ENCODE peak calls at places on chromosomes 3 and 15, in four cellular contexts. T is upper lobe of left lung, J is body of pancreas, D is prostate gland. Z is an unnamed sample.

GRCh38 chr3:108029466-108029865 is 61.4 kb downstream of the CD47 start:
- DNase-seq in D (no peak), J (no peak), T (no peak), Z (no peak)

GRCh38 chr15:78306176-78306774 is 6.9 kb upstream of the SKIC8 start:
- DNase-seq in J (no peak), D (no peak), T (no peak), Z (no peak)

GRCh38 chr3:53570709-53571108 is 76.3 kb downstream of the CACNA1D start:
- DNase-seq in T (peak; percentile 91), J (peak; percentile 18), D (no peak), Z (no peak)

GRCh38 chr15:58038426-58039106 is 26.9 kb downstream of the ALDH1A2 start:
- DNase-seq in D (peak; percentile 71), J (peak; percentile 17), T (no peak), Z (no peak)

GRCh38 chr3:24365168-24365567 is 129.5 kb downstream of the THRB start:
- DNase-seq in J (peak; percentile 89), D (peak; percentile 89), T (peak; percentile 75), Z (no peak)

GRCh38 chr15:37109151-37109912 is 9.0 kb upstream of the MEIS2 start:
- DNase-seq in J (no peak), T (no peak), D (no peak), Z (no peak)

GRCh38 chr3:142779591-142779990 is 55.8 kb downstream of the TRPC1 start:
- DNase-seq in D (no peak), T (no peak), J (no peak), Z (no peak)

GRCh38 chr3:182108351-182108750 is 396.6 kb downstream of the SOX2 start:
- DNase-seq in J (no peak), D (no peak), T (no peak), Z (no peak)

GRCh38 chr3:179969525-179969924 is 67.2 kb downstream of the PEX5L start:
- DNase-seq in J (peak; percentile 24), D (no peak), T (no peak), Z (no peak)

GRCh38 chr3:143601738-143602480 is 246.4 kb downstream of the SLC9A9 start:
- DNase-seq in D (peak; percentile 86), J (peak; percentile 22), T (peak; percentile 77), Z (no peak)

GRCh38 chr15:74319596-74320357 is 47.7 kb downstream of the CYP11A1 start:
- DNase-seq in T (no peak), J (no peak), D (no peak), Z (no peak)

GRCh38 chr3:16101295-16102186 is 72.9 kb upstream of the GALNT15 start:
- DNase-seq in D (no peak), T (no peak), J (peak; percentile 26), Z (no peak)

GRCh38 chr15:61835476-61836106 is 224.7 kb downstream of the VPS13C start:
- DNase-seq in D (peak; percentile 32), J (peak; percentile 53), T (peak; percentile 49), Z (peak; percentile 39)

GRCh38 chr3:127459891-127460290 is 130.6 kb downstream of the TPRA1 start:
- DNase-seq in J (no peak), D (no peak), T (no peak), Z (no peak)

GRCh38 chr15:73921257-73921890 is 4.9 kb upstream of the LOXL1 start:
- DNase-seq in D (no peak), T (no peak), J (no peak), Z (no peak)

GRCh38 chr3:181700168-181701087 is 11.3 kb upstream of the SOX2 start:
- DNase-seq in J (peak; percentile 70), T (peak; percentile 54), D (peak; percentile 61), Z (no peak)

GRCh38 chr3:39254806-39255449 is 24.9 kb downstream of the CX3CR1 start:
- DNase-seq in T (no peak), J (no peak), D (no peak), Z (no peak)

GRCh38 chr3:114668099-114668498 is 374.3 kb downstream of the TIGIT start:
- DNase-seq in J (no peak), T (peak; percentile 46), D (no peak), Z (no peak)

GRCh38 chr3:136078421-136079364 is 113.2 kb downstream of the PPP2R3A start:
- DNase-seq in D (no peak), T (no peak), J (no peak), Z (no peak)

GRCh38 chr15:40871749-40872617 is 2.1 kb downstream of the RHOV start:
- DNase-seq in J (peak; percentile 97), D (peak; percentile 82), T (peak; percentile 78), Z (peak; percentile 44)

GRCh38 chr15:40872791-40873526 is 1.1 kb downstream of the RHOV start:
- DNase-seq in T (no peak), D (no peak), J (no peak), Z (no peak)

GRCh38 chr15:40870716-40871115 is 3.3 kb downstream of the RHOV start:
- DNase-seq in T (no peak), D (no peak), J (peak; percentile 60), Z (no peak)

GRCh38 chr15:40875996-40876740 is 2.1 kb upstream of the RHOV start:
- DNase-seq in J (no peak), D (no peak), T (no peak), Z (no peak)

GRCh38 chr15:40873625-40874561 is at the start of gene RHOV:
- DNase-seq in J (peak; percentile 92), T (peak; percentile 88), D (peak; percentile 81), Z (peak; percentile 71)
- TF ChIP-seq POLR2A in J (peak; percentile 58), T (peak; percentile 25), D (peak; percentile 84), Z (peak; percentile 80)

DNA sequence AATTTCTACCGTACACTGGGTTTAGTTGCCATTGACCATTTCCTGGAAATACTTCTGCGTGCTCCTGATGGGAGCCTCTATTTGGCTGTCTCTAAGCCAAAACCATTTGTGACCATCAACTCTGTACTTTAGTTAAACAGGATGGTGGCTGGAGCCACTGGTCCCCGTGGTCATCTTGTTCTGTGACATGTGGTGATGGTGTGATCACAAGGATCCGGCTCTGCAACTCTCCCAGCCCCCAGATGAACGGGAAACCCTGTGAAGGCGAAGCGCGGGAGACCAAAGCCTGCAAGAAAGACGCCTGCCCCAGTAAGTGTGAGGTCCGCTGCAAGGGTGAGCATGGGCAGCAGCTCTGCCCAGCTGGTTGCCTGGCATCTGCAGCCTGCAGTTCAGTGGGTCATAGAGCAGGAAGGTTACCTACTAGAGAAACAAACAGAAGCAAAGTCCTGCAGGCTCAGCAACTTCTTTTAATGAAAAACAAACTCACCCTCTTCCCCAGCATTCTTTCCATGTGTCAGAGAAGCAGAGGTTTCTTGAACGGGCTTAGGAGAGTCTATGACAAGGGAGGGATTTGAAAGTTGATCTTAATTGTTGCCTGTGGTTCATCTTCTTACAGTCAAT is 7.1 kb downstream of the THBS1 start:
- DNase-seq in T (no peak), D (peak; percentile 41), J (no peak), Z (no peak)
- TF ChIP-seq POLR2A in T (no peak), D (no peak), J (no peak), Z (no peak)

DNA sequence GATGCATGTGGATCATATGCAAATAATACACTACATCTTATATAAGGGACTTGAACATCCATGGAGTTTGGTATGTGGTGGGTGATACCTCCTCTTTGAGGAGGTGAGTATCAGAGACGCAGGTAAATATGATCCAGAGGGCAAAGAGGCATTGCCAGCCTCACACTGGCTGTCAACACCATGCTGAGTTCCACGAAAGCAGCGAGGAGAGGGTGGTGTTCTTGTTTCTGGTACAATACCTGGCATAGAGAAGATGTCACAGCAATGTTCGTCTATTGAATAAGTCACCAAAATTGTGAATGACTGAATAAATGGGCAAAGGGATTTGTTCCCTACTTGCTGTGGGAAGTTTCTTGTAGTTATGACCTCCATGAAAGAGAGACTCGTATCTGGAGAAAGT is 182.2 kb downstream of the SNRPN start:
- DNase-seq in D (no peak), T (no peak), J (no peak), Z (no peak)
- TF ChIP-seq POLR2A in D (no peak), T (no peak), J (no peak), Z (no peak)

DNA sequence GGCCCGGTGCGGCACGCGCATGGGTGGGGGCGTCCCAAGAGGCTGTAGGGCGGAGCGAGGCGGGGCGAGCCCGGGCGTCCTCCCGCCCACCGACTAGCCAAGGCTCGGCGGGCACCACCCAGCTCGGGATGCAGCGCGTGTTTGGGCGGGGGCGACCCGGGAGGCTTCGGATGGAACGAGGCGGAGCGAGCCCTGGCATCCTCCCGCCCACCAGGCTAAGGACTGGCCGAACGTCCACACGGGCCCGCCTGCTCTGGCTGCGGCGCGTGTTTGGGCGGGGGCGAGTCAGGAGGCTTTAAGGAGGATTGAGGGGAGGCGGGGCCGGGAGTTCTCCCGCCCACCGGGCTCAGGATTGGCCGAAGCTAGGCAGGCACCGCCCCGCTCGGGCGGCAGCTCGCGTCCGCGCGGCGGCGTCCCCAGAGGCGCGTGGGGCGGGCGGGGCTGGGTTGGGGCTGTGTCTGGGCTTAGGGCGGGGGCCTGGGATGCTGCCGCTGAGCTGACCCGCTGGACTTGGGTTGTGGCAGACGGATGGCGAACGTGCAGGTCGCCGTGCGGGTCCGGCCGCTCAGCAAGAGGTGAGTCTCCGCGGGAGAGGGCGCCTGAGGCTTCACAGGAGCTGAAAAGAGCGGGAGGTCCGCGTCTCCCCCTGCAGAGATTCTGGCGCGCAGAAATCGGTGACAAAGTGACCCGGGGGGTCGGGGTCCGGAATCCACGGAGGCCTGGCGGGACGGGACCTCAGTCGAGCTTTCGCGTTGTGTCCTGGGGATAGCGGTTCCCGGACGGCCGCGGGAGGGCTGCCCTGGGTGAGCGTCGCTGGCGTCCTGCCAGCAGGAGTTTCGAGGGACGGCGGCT is at the start of gene STARD9:
- DNase-seq in D (peak; percentile 96), T (peak; percentile 99), J (peak; percentile 98), Z (peak; percentile 93)
- TF ChIP-seq POLR2A in D (peak; percentile 41), T (peak; percentile 67), J (peak; percentile 12), Z (peak; percentile 68)

DNA sequence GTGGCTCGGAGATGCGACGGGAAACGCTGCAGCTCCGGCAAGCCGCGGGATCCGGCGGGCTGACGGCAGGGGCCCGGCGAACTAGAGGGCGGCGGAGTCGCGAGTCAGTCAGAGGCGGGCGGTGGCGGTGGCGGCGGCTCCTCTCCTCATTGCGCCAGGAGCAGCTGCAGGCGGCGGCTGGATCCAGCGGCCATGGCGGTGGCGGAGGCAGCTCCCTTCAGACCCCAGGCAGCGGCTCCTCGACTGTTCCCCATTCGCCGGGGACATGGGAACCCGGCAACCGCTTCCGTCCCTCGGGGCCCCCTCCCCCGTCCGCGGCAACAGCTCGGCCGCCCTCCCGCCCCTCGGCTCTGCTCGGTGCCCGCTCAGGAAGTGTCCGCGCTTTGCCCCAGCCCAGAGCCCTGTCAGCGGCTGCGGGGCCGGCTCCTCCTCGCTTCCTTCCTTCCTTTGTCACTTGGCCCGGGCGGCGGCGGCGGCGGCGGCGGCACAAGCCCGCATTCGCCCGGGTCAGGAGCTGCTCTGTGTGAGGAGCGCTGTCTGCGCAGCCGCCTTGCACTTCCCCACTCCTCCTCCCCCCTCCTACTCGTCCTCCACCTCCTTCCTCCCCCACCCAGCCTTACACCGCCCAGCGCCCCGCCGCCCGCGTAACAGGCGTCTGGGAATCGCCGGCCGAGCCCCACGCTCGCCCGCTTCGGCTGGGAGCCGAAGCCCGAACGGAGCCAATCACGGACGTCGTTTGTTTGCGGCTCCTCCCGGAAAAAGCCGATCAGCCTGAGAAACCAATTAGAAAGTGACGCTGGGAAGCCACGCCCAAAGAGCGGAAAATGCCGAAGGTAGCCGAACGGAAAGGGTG is at the start of gene GSK3B:
- DNase-seq in D (peak; percentile 64), T (peak; percentile 79), J (peak; percentile 79), Z (peak; percentile 70)
- TF ChIP-seq POLR2A in D (peak; percentile 92), T (peak; percentile 91), J (peak; percentile 95), Z (peak; percentile 80)

GRCh38 chr3:50325497-50326181 is 2.4 kb downstream of the TUSC2 start:
- DNase-seq in J (no peak), T (no peak), D (no peak), Z (no peak)

GRCh38 chr3:50330330-50330729 is 2.3 kb upstream of the TUSC2 start:
- DNase-seq in D (no peak), T (no peak), J (no peak), Z (no peak)

GRCh38 chr3:50326182-50326541 is 1.9 kb downstream of the TUSC2 start:
- DNase-seq in J (no peak), T (no peak), D (no peak), Z (no peak)

GRCh38 chr3:50327129-50327528 is 894 bp downstream of the TUSC2 start:
- DNase-seq in J (no peak), T (no peak), D (no peak), Z (no peak)

GRCh38 chr3:50327943-50328691 is at the start of gene TUSC2:
- DNase-seq in D (peak; percentile 98), J (peak; percentile 99), T (peak; percentile 99), Z (peak; percentile 96)
- TF ChIP-seq POLR2A in D (peak; percentile 69), J (peak; percentile 72), T (peak; percentile 86), Z (peak; percentile 84)